ENCODE peak calls at places on chromosomes 1 and 21, in eight cellular contexts. W is activated CD4-positive, alpha-beta memory T cell treated with anti-CD3 and anti-CD28 coated beads, Interleukin-2, amount 10 ng/mL, durations not matched to agents 7 days and 5 days; I is NCI-H345; E is psoas muscle; T is NCI-H1436; G is EL; N is NCI-H1694 treated with DMSO at 0.1 percent for 48 hours; S is WERI-Rb-1. O is an unnamed sample.
A peak's percentile ranks its signal among the peaks of the same experiment; 100 is the strongest.

GRCh38 chr1:224251741-224252146 is 68.7 kb downstream of the DEGS1 start:
- DNase-seq in W (no peak), T (no peak), G (no peak), E (no peak), N (no peak), I (no peak), S (no peak), O (no peak)

GRCh38 chr1:207393610-207394009 is 60.5 kb upstream of the CR2 start:
- DNase-seq in N (no peak), W (no peak), I (no peak), S (no peak), G (peak; percentile 96), E (no peak), T (no peak), O (no peak)

GRCh38 chr1:101128851-101129250 is 103.3 kb upstream of the DPH5 start:
- DNase-seq in G (no peak), W (no peak), I (no peak), E (no peak), T (no peak), S (no peak), N (no peak), O (no peak)

GRCh38 chr1:234521802-234522185 is 42.8 kb upstream of the TARBP1 start:
- DNase-seq in N (no peak), T (no peak), E (no peak), G (no peak), W (no peak), I (no peak), S (no peak), O (no peak)

GRCh38 chr1:182781849-182782586 is 7.6 kb upstream of the NPL start:
- DNase-seq in G (peak; percentile 61), W (peak; percentile 76), E (peak; percentile 74), N (peak; percentile 82), I (peak; percentile 68), S (peak; percentile 70), T (peak; percentile 57), O (peak; percentile 24)

GRCh38 chr1:224700915-224701531 is 84.9 kb downstream of the CNIH3 start:
- DNase-seq in E (no peak), W (no peak), G (peak; percentile 30), N (no peak), I (peak; percentile 2), T (peak; percentile 18), S (peak; percentile 36), O (no peak)

GRCh38 chr1:244159646-244160045 is 108.6 kb downstream of the ZBTB18 start:
- DNase-seq in G (no peak), E (no peak), S (no peak), T (no peak), W (no peak), I (no peak), N (no peak), O (no peak)

GRCh38 chr1:224380003-224380402 is 23.3 kb downstream of the CNIH4 start:
- DNase-seq in T (no peak), W (peak; percentile 70), I (no peak), E (no peak), S (no peak), N (no peak), G (no peak), O (no peak)

GRCh38 chr1:25979210-25979609 is 18.7 kb downstream of the PAFAH2 start:
- DNase-seq in S (no peak), N (no peak), G (no peak), T (no peak), E (no peak), W (no peak), I (no peak), O (no peak)

GRCh38 chr1:239308701-239309333 is 77.6 kb upstream of the CHRM3 start:
- DNase-seq in S (peak; percentile 39), W (peak; percentile 19), E (no peak), I (no peak), T (no peak), G (peak; percentile 36), N (peak; percentile 8), O (no peak)

GRCh38 chr21:28671549-28672195 is 321.0 kb downstream of the LTN1 start:
- DNase-seq in G (no peak), W (no peak), E (no peak), N (no peak), I (no peak), T (no peak), S (no peak), O (no peak)